ENCODE peak calls at places on chromosomes 3 and 15, in ten cellular contexts. F is AG10803, K is NB4, L is tibial nerve, J is cardiac fibroblast, A is body of pancreas, B is GM06990, M is neural progenitor cell, N is right cardiac atrium, V is heart left ventricle. S is an unnamed sample.

GRCh38 chr15:42154576-42155355 is 1.7 kb downstream of the PLA2G4F start:
- DNase-seq in F (no peak), K (no peak), L (no peak), J (no peak), A (no peak), B (no peak), M (no peak), N (no peak), V (no peak), S (peak)

GRCh38 chr3:47617061-47618010 is 38.7 kb upstream of the CSPG5 start:
- DNase-seq in F (no peak), K (no peak), L (no peak), J (no peak), A (no peak), B (no peak), M (no peak), N (no peak), V (no peak), S (no peak)

GRCh38 chr3:86993704-86994103 is 2.8 kb upstream of the VGLL3 start:
- DNase-seq in F (peak), K (no peak), L (no peak), J (peak), A (no peak), B (no peak), M (no peak), N (no peak), V (no peak), S (no peak)

GRCh38 chr15:68994149-68994548 is 20.3 kb upstream of the NOX5 start:
- DNase-seq in F (peak), K (no peak), L (no peak), J (peak), A (no peak), B (no peak), M (no peak), N (no peak), V (no peak), S (no peak)

GRCh38 chr3:122635789-122636188 is 44.9 kb upstream of the PARP14 start:
- DNase-seq in F (peak), K (no peak), L (no peak), J (peak), A (no peak), B (no peak), M (no peak), N (no peak), V (no peak), S (no peak)

GRCh38 chr15:29821416-29822099 is 710 bp downstream of the TJP1 start:
- DNase-seq in F (peak), K (no peak), L (peak), J (peak), A (peak), B (no peak), M (peak), N (peak), V (peak), S (peak)

GRCh38 chr3:132180337-132180791 is 136.8 kb upstream of the ACP3 start:
- DNase-seq in F (peak), K (peak), L (no peak), J (peak), A (no peak), B (no peak), M (peak), N (no peak), V (no peak), S (peak)

GRCh38 chr3:157605356-157605755 is 102.1 kb upstream of the VEPH1 start:
- DNase-seq in F (no peak), K (no peak), L (no peak), J (no peak), A (no peak), B (no peak), M (no peak), N (no peak), V (no peak), S (no peak)

GRCh38 chr15:40590635-40591105 is 3.4 kb upstream of the KNL1 start:
- DNase-seq in F (no peak), K (no peak), L (no peak), J (peak), A (no peak), B (no peak), M (no peak), N (no peak), V (no peak), S (no peak)

GRCh38 chr3:136818191-136818850 is 605 bp upstream of the SLC35G2 start:
- DNase-seq in F (peak), K (peak), L (peak), J (peak), A (peak), B (peak), M (peak), N (peak), V (peak), S (peak)

GRCh38 chr15:64845826-64846225 is 4.1 kb downstream of the PLEKHO2 start:
- DNase-seq in F (no peak), K (no peak), L (no peak), J (no peak), A (no peak), B (no peak), M (no peak), N (no peak), V (no peak), S (peak)

GRCh38 chr3:192916455-192917257 is 1.0 kb downstream of the MB21D2 start:
- DNase-seq in F (peak), K (peak), L (peak), J (peak), A (peak), B (peak), M (peak), N (peak), V (peak), S (peak)

GRCh38 chr3:12479919-12480425 is 4.3 kb upstream of the TSEN2 start:
- DNase-seq in F (peak), K (peak), L (no peak), J (peak), A (peak), B (no peak), M (peak), N (peak), V (peak), S (no peak)

GRCh38 chr15:89653578-89653977 is 1.7 kb downstream of the KIF7 start:
- DNase-seq in F (no peak), K (no peak), L (no peak), J (no peak), A (no peak), B (no peak), M (no peak), N (no peak), V (no peak), S (no peak)
- H3K4me3 ChIP-seq in F (no peak), K (no peak), L (no peak), J (no peak), A (no peak), B (no peak), M (no peak), N (no peak), V (no peak), S (no peak)

GRCh38 chr15:96352594-96353377 is 22.3 kb downstream of the NR2F2 start:
- DNase-seq in F (no peak), K (no peak), L (no peak), J (peak), A (no peak), B (no peak), M (peak), N (peak), V (no peak), S (no peak)
- H3K4me3 ChIP-seq in F (no peak), K (no peak), L (peak), J (no peak), A (no peak), B (no peak), M (peak), N (no peak), V (no peak), S (no peak)

GRCh38 chr3:38450853-38451252 is 2.8 kb upstream of the ACVR2B start:
- DNase-seq in F (no peak), K (no peak), L (no peak), J (no peak), A (no peak), B (no peak), M (no peak), N (no peak), V (no peak), S (no peak)

GRCh38 chr3:38446287-38446686 is 7.4 kb upstream of the ACVR2B start:
- DNase-seq in F (no peak), K (no peak), L (no peak), J (no peak), A (no peak), B (no peak), M (no peak), N (no peak), V (no peak), S (no peak)

DNA sequence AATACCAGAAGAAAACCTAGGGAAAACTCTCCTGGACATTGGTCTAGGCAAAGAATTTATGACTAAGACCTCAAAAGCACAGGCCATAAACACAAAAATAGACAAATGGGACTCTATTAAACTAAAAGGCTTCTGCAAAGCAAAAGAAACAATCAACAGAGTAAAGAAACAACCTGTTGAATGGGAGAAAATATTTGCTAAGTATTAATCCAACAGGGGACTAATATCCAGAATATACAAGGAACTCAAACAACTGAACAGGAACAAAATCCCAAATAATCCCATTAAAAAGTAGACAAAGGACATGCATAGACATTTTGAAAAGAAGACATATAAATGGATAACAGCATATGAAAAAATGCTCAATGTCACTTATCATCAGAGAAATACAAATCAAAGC is 6.9 kb upstream of the ACVR2B start:
- DNase-seq in F (no peak), K (no peak), L (no peak), J (no peak), A (no peak), B (no peak), M (no peak), N (no peak), V (no peak), S (no peak)
- H3K4me3 ChIP-seq in F (no peak), K (no peak), L (no peak), J (no peak), A (no peak), B (no peak), M (no peak), N (no peak), V (no peak), S (no peak)

DNA sequence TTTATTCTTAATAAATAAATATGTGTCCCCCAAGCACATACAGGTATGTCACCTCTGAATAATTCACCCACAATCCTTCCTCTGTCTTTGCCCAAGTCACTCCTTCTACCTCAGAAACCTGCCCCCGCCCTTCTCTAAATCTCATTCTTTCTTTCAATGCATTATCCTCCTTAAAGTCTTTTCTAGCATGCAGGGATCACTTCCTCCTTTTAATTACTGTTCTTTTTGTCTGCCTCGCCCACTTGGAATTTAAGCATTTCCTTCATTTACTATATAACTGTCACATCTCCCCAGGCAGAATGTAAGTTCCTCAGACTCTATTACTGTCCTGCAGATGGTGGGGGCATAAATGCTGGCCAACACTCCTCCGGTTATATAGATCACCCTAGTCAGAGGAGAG is 7.8 kb downstream of the CCDC80 start:
- DNase-seq in F (no peak), K (no peak), L (no peak), J (no peak), A (no peak), B (no peak), M (peak), N (no peak), V (no peak), S (no peak)
- H3K4me3 ChIP-seq in F (peak), K (no peak), L (no peak), J (no peak), A (no peak), B (no peak), M (peak), N (no peak), V (no peak), S (no peak)

GRCh38 chr3:43288366-43288765 is 2.0 kb downstream of the SNRK start:
- DNase-seq in F (peak), K (peak), L (no peak), J (peak), A (no peak), B (peak), M (no peak), N (no peak), V (no peak), S (no peak)

GRCh38 chr3:43287514-43287913 is 1.2 kb downstream of the SNRK start:
- DNase-seq in F (no peak), K (peak), L (no peak), J (peak), A (no peak), B (no peak), M (no peak), N (no peak), V (no peak), S (no peak)

GRCh38 chr3:43286115-43286885 is at the start of gene SNRK:
- DNase-seq in F (peak), K (peak), L (peak), J (peak), A (peak), B (peak), M (peak), N (peak), V (peak), S (peak)

GRCh38 chr3:43286886-43287301 is 554 bp downstream of the SNRK start:
- DNase-seq in F (peak), K (peak), L (no peak), J (no peak), A (peak), B (peak), M (peak), N (no peak), V (no peak), S (no peak)

GRCh38 chr3:43285644-43286043 is 696 bp upstream of the SNRK start:
- DNase-seq in F (no peak), K (no peak), L (no peak), J (no peak), A (peak), B (no peak), M (peak), N (no peak), V (no peak), S (peak)
- H3K4me3 ChIP-seq in F (no peak), K (peak), L (peak), J (no peak), A (no peak), B (no peak), M (peak), N (no peak), V (no peak), S (peak)

GRCh38 chr15:70832176-70832575 is 21.8 kb downstream of the LARP6 start:
- DNase-seq in F (no peak), K (no peak), L (no peak), J (no peak), A (no peak), B (no peak), M (no peak), N (no peak), V (no peak), S (no peak)
- H3K4me3 ChIP-seq in F (no peak), K (no peak), L (no peak), J (no peak), A (no peak), B (no peak), M (no peak), N (no peak), V (no peak), S (no peak)

DNA sequence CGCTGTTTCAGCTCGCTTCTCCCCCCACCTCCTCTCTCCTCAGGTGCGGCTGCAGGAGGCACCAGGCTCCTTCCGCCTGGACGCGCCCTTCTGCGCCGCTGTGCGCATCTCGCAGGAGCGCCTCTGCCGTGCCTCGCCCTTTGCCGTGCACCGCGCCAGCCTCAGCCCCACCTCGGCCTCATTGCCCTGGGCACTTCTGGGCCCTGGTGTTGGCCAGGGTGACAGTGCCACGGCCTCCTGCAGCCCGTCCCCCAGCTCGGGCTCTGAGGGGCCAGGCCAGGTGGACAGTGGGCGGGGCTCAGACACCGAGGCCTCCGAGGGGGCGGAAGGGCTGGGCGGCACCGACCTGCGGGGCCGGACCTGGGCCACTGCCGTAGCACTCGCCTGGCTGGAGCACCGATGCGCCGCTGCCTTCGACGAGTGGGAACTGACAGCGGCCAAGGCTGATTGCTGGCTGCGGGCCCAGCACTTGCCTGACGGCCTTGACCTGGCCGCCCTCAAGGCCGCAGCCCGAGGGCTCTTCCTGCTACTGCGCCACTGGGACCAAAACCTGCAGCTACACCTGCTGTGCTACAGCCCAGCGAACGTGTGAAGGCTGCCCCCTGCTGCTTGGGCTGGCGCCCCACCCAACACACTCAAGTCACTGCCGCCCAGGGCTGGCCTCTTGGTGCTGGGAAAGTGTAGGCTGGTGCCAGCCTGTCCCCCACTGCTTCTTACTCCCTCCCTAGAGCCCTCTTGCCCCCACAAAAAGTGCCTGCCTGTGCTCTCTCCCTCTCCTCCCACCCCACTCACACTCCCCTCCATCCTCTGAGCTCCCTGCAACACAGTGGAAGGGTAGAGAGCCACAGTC is 7.1 kb downstream of the ALG3 start:
- DNase-seq in F (no peak), K (peak), L (no peak), J (peak), A (peak), B (no peak), M (no peak), N (peak), V (no peak), S (peak)
- H3K4me3 ChIP-seq in F (no peak), K (no peak), L (no peak), J (no peak), A (no peak), B (no peak), M (no peak), N (no peak), V (no peak), S (peak)